ENCODE peak calls at places on chromosome 9, in nine cellular contexts. One of them, this sample, is unnamed.

GRCh38 chr9:72442212-72442607 is 77.2 kb upstream of the ZFAND5 start:
- DNase-seq in SW 1271: peak
- DNase-seq in AG08395: peak
- DNase-seq in mesendoderm: peak
- DNase-seq in substantia nigra: no peak
- DNase-seq in stimulated activated CD8-positive, alpha-beta memory T cell treated with anti-CD3 and anti-CD28 coated beads, Interleukin-2, amount 100 ng/mL, for 48 hours: no peak
- DNase-seq in AG04450: peak
- DNase-seq in HEK293T: no peak
- DNase-seq in ureter: no peak
- DNase-seq in this sample: peak

GRCh38 chr9:129174724-129175514 is 3.1 kb downstream of the IER5L start:
- DNase-seq in SW 1271: peak
- DNase-seq in AG08395: peak
- DNase-seq in mesendoderm: peak
- DNase-seq in substantia nigra: peak
- DNase-seq in stimulated activated CD8-positive, alpha-beta memory T cell treated with anti-CD3 and anti-CD28 coated beads, Interleukin-2, amount 100 ng/mL, for 48 hours: no peak
- DNase-seq in AG04450: peak
- DNase-seq in HEK293T: peak
- DNase-seq in ureter: peak
- DNase-seq in this sample: peak

GRCh38 chr9:134898319-134898718 is 17.7 kb downstream of the FCN2 start:
- DNase-seq in SW 1271: no peak
- DNase-seq in AG08395: no peak
- DNase-seq in mesendoderm: no peak
- DNase-seq in substantia nigra: no peak
- DNase-seq in stimulated activated CD8-positive, alpha-beta memory T cell treated with anti-CD3 and anti-CD28 coated beads, Interleukin-2, amount 100 ng/mL, for 48 hours: no peak
- DNase-seq in AG04450: no peak
- DNase-seq in HEK293T: no peak
- DNase-seq in ureter: no peak
- DNase-seq in this sample: no peak

GRCh38 chr9:77864096-77864889 is 167.3 kb downstream of the GNAQ start:
- DNase-seq in SW 1271: no peak
- DNase-seq in AG08395: peak
- DNase-seq in mesendoderm: no peak
- DNase-seq in substantia nigra: no peak
- DNase-seq in stimulated activated CD8-positive, alpha-beta memory T cell treated with anti-CD3 and anti-CD28 coated beads, Interleukin-2, amount 100 ng/mL, for 48 hours: no peak
- DNase-seq in AG04450: no peak
- DNase-seq in HEK293T: no peak
- DNase-seq in ureter: no peak
- DNase-seq in this sample: no peak

GRCh38 chr9:5631021-5631420 is 2.1 kb downstream of the RIC1 start:
- DNase-seq in SW 1271: no peak
- DNase-seq in AG08395: no peak
- DNase-seq in mesendoderm: peak
- DNase-seq in substantia nigra: no peak
- DNase-seq in stimulated activated CD8-positive, alpha-beta memory T cell treated with anti-CD3 and anti-CD28 coated beads, Interleukin-2, amount 100 ng/mL, for 48 hours: no peak
- DNase-seq in AG04450: no peak
- DNase-seq in HEK293T: no peak
- DNase-seq in ureter: no peak
- DNase-seq in this sample: no peak

GRCh38 chr9:118262191-118262590 is 558.0 kb downstream of the TLR4 start:
- DNase-seq in SW 1271: no peak
- DNase-seq in AG08395: no peak
- DNase-seq in mesendoderm: no peak
- DNase-seq in substantia nigra: no peak
- DNase-seq in stimulated activated CD8-positive, alpha-beta memory T cell treated with anti-CD3 and anti-CD28 coated beads, Interleukin-2, amount 100 ng/mL, for 48 hours: no peak
- DNase-seq in AG04450: no peak
- DNase-seq in HEK293T: no peak
- DNase-seq in ureter: no peak
- DNase-seq in this sample: no peak

GRCh38 chr9:5787220-5787619 is 45.7 kb downstream of the ERMP1 start:
- DNase-seq in SW 1271: no peak
- DNase-seq in AG08395: no peak
- DNase-seq in mesendoderm: no peak
- DNase-seq in substantia nigra: no peak
- DNase-seq in stimulated activated CD8-positive, alpha-beta memory T cell treated with anti-CD3 and anti-CD28 coated beads, Interleukin-2, amount 100 ng/mL, for 48 hours: no peak
- DNase-seq in AG04450: no peak
- DNase-seq in HEK293T: no peak
- DNase-seq in ureter: no peak
- DNase-seq in this sample: no peak

GRCh38 chr9:21591221-21592062 is 109.3 kb upstream of the IFNE start:
- DNase-seq in SW 1271: peak
- DNase-seq in AG08395: peak
- DNase-seq in mesendoderm: peak
- DNase-seq in substantia nigra: peak
- DNase-seq in stimulated activated CD8-positive, alpha-beta memory T cell treated with anti-CD3 and anti-CD28 coated beads, Interleukin-2, amount 100 ng/mL, for 48 hours: peak
- DNase-seq in AG04450: peak
- DNase-seq in HEK293T: peak
- DNase-seq in ureter: peak
- DNase-seq in this sample: peak

GRCh38 chr9:21491742-21492141 is 9.6 kb upstream of the IFNE start:
- DNase-seq in SW 1271: no peak
- DNase-seq in AG08395: peak
- DNase-seq in mesendoderm: no peak
- DNase-seq in substantia nigra: no peak
- DNase-seq in stimulated activated CD8-positive, alpha-beta memory T cell treated with anti-CD3 and anti-CD28 coated beads, Interleukin-2, amount 100 ng/mL, for 48 hours: no peak
- DNase-seq in AG04450: no peak
- DNase-seq in HEK293T: no peak
- DNase-seq in ureter: no peak
- DNase-seq in this sample: no peak

GRCh38 chr9:91285729-91286353 is 75.9 kb downstream of the AUH start:
- DNase-seq in SW 1271: no peak
- DNase-seq in AG08395: no peak
- DNase-seq in mesendoderm: no peak
- DNase-seq in substantia nigra: no peak
- DNase-seq in stimulated activated CD8-positive, alpha-beta memory T cell treated with anti-CD3 and anti-CD28 coated beads, Interleukin-2, amount 100 ng/mL, for 48 hours: no peak
- DNase-seq in AG04450: no peak
- DNase-seq in HEK293T: no peak
- DNase-seq in ureter: no peak
- DNase-seq in this sample: no peak

This sample was measured in GM04504.